ENCODE peak calls at places on chromosome 2, in four cellular contexts. K is ACHN, O is AG04450, G is Ammon's horn. M is an unnamed sample.
A peak's percentile ranks its signal among the peaks of the same experiment; 100 is the strongest.

GRCh38 chr2:42142476-42143184 is 26.5 kb upstream of the EML4 start:
- DNase-seq in G (no peak), O (no peak), K (no peak), M (peak; percentile 60)

GRCh38 chr2:190941571-190941970 is 61.0 kb downstream of the GLS start:
- DNase-seq in O (no peak), G (no peak), K (no peak), M (no peak)

GRCh38 chr2:127453392-127454171 is 35.4 kb downstream of the PROC start:
- DNase-seq in K (no peak), G (no peak), O (no peak), M (peak; percentile 42)

GRCh38 chr2:226450141-226450540 is 349.5 kb downstream of the IRS1 start:
- DNase-seq in G (no peak), K (no peak), O (no peak), M (no peak)

GRCh38 chr2:40227200-40227599 is 224.7 kb downstream of the SLC8A1 start:
- DNase-seq in G (no peak), O (no peak), K (no peak), M (no peak)

GRCh38 chr2:170142502-170142901 is 35.4 kb upstream of the MYO3B start:
- DNase-seq in O (no peak), G (no peak), K (no peak), M (peak; percentile 52)

GRCh38 chr2:197969391-197969893 is 165.0 kb downstream of the PLCL1 start:
- DNase-seq in K (no peak), O (peak; percentile 13), G (no peak), M (no peak)

GRCh38 chr2:217918220-217919024 is 84.4 kb downstream of the TNS1 start:
- DNase-seq in O (no peak), K (no peak), G (peak; percentile 48), M (no peak)

GRCh38 chr2:10326707-10327594 is 24.2 kb downstream of the HPCAL1 start:
- DNase-seq in G (peak; percentile 41), O (no peak), K (no peak), M (peak; percentile 83)

GRCh38 chr2:6885968-6886367 is 8.4 kb downstream of the RSAD2 start:
- DNase-seq in O (no peak), G (no peak), K (no peak), M (no peak)

GRCh38 chr2:138213079-138213478 is 248.8 kb downstream of the HNMT start:
- DNase-seq in G (no peak), O (no peak), K (no peak), M (no peak)

GRCh38 chr2:30808695-30809094 is 1.4 kb upstream of the CAPN13 start:
- DNase-seq in G (no peak), K (no peak), O (no peak), M (no peak)

GRCh38 chr2:182852090-182852489 is 14.3 kb downstream of the FRZB start:
- DNase-seq in O (no peak), K (no peak), G (no peak), M (peak; percentile 52)

GRCh38 chr2:43636616-43637015 is 444 bp upstream of the PLEKHH2 start:
- DNase-seq in K (no peak), O (no peak), G (no peak), M (no peak)

GRCh38 chr2:179234658-179235240 is 29.9 kb downstream of the SESTD1 start:
- DNase-seq in O (no peak), K (no peak), G (no peak), M (no peak)

GRCh38 chr2:149068996-149069888 is 30.7 kb downstream of the LYPD6B start:
- DNase-seq in K (no peak), O (peak; percentile 29), G (no peak), M (no peak)

GRCh38 chr2:172095146-172095904 is 7.4 kb downstream of the DLX2 start:
- DNase-seq in K (peak; percentile 94), G (no peak), O (peak; percentile 51), M (peak; percentile 91)

GRCh38 chr2:147440694-147441093 is 404.1 kb upstream of the ACVR2A start:
- DNase-seq in O (no peak), K (no peak), G (no peak), M (no peak)

GRCh38 chr2:36780231-36780808 is 83.8 kb downstream of the VIT start:
- DNase-seq in K (peak; percentile 74), O (peak; percentile 38), G (peak; percentile 73), M (peak; percentile 72)

GRCh38 chr2:80454628-80455027 is 150.1 kb upstream of the LRRTM1 start:
- DNase-seq in O (no peak), K (no peak), G (peak; percentile 91), M (no peak)

GRCh38 chr2:8583400-8584173 is 98.3 kb upstream of the ID2 start:
- DNase-seq in O (no peak), K (peak; percentile 95), G (peak; percentile 86), M (peak; percentile 95)

GRCh38 chr2:180847073-180847472 is 133.3 kb upstream of the UBE2E3 start:
- DNase-seq in G (no peak), K (peak; percentile 5), O (no peak), M (no peak)

GRCh38 chr2:8402222-8402621 is 279.6 kb upstream of the ID2 start:
- DNase-seq in G (no peak), O (no peak), K (no peak), M (no peak)

GRCh38 chr2:20682166-20682565 is 15.2 kb downstream of the GDF7 start:
- DNase-seq in G (no peak), K (peak; percentile 42), O (no peak), M (no peak)

GRCh38 chr2:129297430-129297829 is 682.0 kb upstream of the RAB6C start:
- DNase-seq in O (no peak), G (no peak), K (no peak), M (peak; percentile 58)

GRCh38 chr2:39712953-39713352 is 47.2 kb downstream of the TMEM178A start:
- DNase-seq in O (no peak), K (no peak), G (no peak), M (no peak)